ENCODE peak calls at places on chromosomes 1 and 21, in four cellular contexts. I, R, B and Q are unnamed samples.

GRCh38 chr1:54153548-54154439 is 994 bp upstream of the CDCP2 start:
- DNase-seq in I (no peak), R (no peak), B (no peak), Q (peak; percentile 68)

GRCh38 chr1:2314297-2314802 is 77.0 kb downstream of the MORN1 start:
- DNase-seq in I (peak; percentile 93), R (no peak), B (no peak), Q (peak; percentile 53)

GRCh38 chr1:237206065-237206414 is 164.1 kb downstream of the RYR2 start:
- DNase-seq in I (no peak), R (no peak), B (no peak), Q (no peak)

GRCh38 chr1:55610203-55610602 is 395.0 kb upstream of the USP24 start:
- DNase-seq in I (no peak), R (no peak), B (no peak), Q (no peak)

GRCh38 chr1:235069577-235070563 is 58.8 kb downstream of the TOMM20 start:
- DNase-seq in I (no peak), R (no peak), B (no peak), Q (peak; percentile 90)

GRCh38 chr1:15543589-15544568 is 17.2 kb downstream of the DNAJC16 start:
- DNase-seq in I (no peak), R (peak; percentile 97), B (no peak), Q (no peak)

GRCh38 chr21:27586986-27587385 is 620.1 kb upstream of the ADAMTS5 start:
- DNase-seq in I (no peak), R (no peak), B (no peak), Q (no peak)

GRCh38 chr1:53116933-53117332 is 25.5 kb downstream of the SLC1A7 start:
- DNase-seq in I (no peak), R (no peak), B (no peak), Q (no peak)

GRCh38 chr1:46150085-46150484 is 17.7 kb upstream of the PIK3R3 start:
- DNase-seq in I (no peak), R (no peak), B (no peak), Q (no peak)

GRCh38 chr1:54331091-54331772 is 75.0 kb downstream of the SSBP3 start:
- DNase-seq in I (peak; percentile 65), R (no peak), B (no peak), Q (no peak)

GRCh38 chr21:27802816-27803475 is 836.1 kb upstream of the ADAMTS5 start:
- DNase-seq in I (peak; percentile 27), R (peak; percentile 32), B (no peak), Q (no peak)

GRCh38 chr1:199522338-199522737 is 505.2 kb upstream of the NR5A2 start:
- DNase-seq in I (no peak), R (no peak), B (no peak), Q (no peak)

GRCh38 chr21:23887709-23888303 is 1719.5 kb downstream of the MRPL39 start:
- DNase-seq in I (no peak), R (peak; percentile 66), B (no peak), Q (no peak)

GRCh38 chr21:36260030-36260787 is 59.8 kb upstream of the MORC3 start:
- DNase-seq in I (peak; percentile 70), R (peak; percentile 74), B (peak; percentile 24), Q (peak; percentile 55)

GRCh38 chr1:40703316-40703715 is 11.8 kb downstream of the NFYC start:
- DNase-seq in I (no peak), R (peak; percentile 46), B (no peak), Q (no peak)

GRCh38 chr1:154669464-154670282 is 61.7 kb upstream of the ADAR start:
- DNase-seq in I (peak; percentile 89), R (peak; percentile 76), B (peak; percentile 67), Q (peak; percentile 65)

GRCh38 chr1:68115308-68115707 is 64.9 kb upstream of the DIRAS3 start:
- DNase-seq in I (no peak), R (no peak), B (no peak), Q (no peak)

GRCh38 chr21:26391166-26391565 is 181.9 kb downstream of the CYYR1 start:
- DNase-seq in I (no peak), R (no peak), B (no peak), Q (no peak)

GRCh38 chr1:24392982-24393645 is 20.5 kb downstream of the STPG1 start:
- DNase-seq in I (no peak), R (no peak), B (no peak), Q (no peak)

GRCh38 chr1:26677306-26678115 is 18.3 kb upstream of the ARID1A start:
- DNase-seq in I (peak; percentile 39), R (peak; percentile 87), B (peak; percentile 94), Q (peak; percentile 61)

GRCh38 chr1:91732291-91732953 is 153.5 kb downstream of the TGFBR3 start:
- DNase-seq in I (no peak), R (peak; percentile 98), B (peak; percentile 66), Q (no peak)

GRCh38 chr21:33229776-33230517 is at the start of gene IFNAR2:
- DNase-seq in I (peak; percentile 97), R (peak; percentile 85), B (peak; percentile 18), Q (peak; percentile 40)

GRCh38 chr1:185679220-185679619 is 55.0 kb upstream of the HMCN1 start:
- DNase-seq in I (no peak), R (no peak), B (no peak), Q (no peak)

GRCh38 chr1:26391450-26391849 is 18.9 kb upstream of the ZNF683 start:
- DNase-seq in I (peak; percentile 53), R (peak; percentile 84), B (peak; percentile 64), Q (peak; percentile 52)

GRCh38 chr21:44904141-44904923 is 16.4 kb downstream of the ITGB2 start:
- DNase-seq in I (no peak), R (no peak), B (no peak), Q (no peak)

GRCh38 chr1:119752592-119752991 is 16.1 kb downstream of the HMGCS2 start:
- DNase-seq in I (no peak), R (no peak), B (no peak), Q (no peak)

GRCh38 chr1:6248798-6249731 is 5.1 kb downstream of the HES3 start:
- DNase-seq in I (no peak), R (peak; percentile 65), B (peak; percentile 41), Q (no peak)

GRCh38 chr1:229155472-229155871 is 115.4 kb upstream of the RAB4A start:
- DNase-seq in I (no peak), R (no peak), B (no peak), Q (no peak)
- TF ChIP-seq ELF1 in I (no peak), R (no peak), B (no peak), Q (no peak)

DNA sequence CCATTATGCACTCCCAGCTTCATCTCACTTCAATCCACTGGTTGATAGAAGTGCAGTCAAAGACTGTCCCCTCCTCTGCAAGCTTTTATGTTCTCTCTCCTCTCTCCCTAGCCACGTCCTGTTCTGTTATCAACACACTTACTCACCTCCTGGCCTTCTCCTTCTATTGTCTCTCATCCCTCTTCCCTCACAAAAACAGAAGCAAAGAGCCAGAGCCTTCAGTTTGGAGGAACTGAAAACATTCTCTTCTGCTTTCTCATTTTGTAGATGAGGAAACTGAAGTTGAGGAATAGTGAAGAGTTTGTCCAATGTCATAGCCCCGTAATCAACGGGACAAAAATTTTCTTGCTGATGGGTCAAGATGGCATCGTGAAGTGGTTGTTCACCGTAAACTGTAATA is 1.8 kb downstream of the NLRP3 start:
- DNase-seq in I (no peak), R (no peak), B (no peak), Q (no peak)
- H3K27me3 ChIP-seq in I (no peaks in the 10 kb centered on the region), R (peaks cover 35% of the 10 kb centered on the region), B (no peaks in the 10 kb centered on the region), Q (no peaks in the 10 kb centered on the region)

GRCh38 chr1:170495006-170495405 is 37.0 kb upstream of the GORAB start:
- DNase-seq in I (no peak), R (no peak), B (no peak), Q (peak; percentile 5)
- TF ChIP-seq ELF1 in I (no peak), R (no peak), B (no peak), Q (no peak)

GRCh38 chr21:38599381-38599975 is 101.2 kb upstream of the ERG start:
- DNase-seq in I (no peak), R (no peak), B (no peak), Q (no peak)

GRCh38 chr21:38597436-38597835 is 99.2 kb upstream of the ERG start:
- DNase-seq in I (no peak), R (no peak), B (no peak), Q (no peak)

GRCh38 chr21:38600106-38600505 is 101.8 kb upstream of the ERG start:
- DNase-seq in I (no peak), R (no peak), B (no peak), Q (no peak)

GRCh38 chr21:38596264-38597042 is 98.2 kb upstream of the ERG start:
- DNase-seq in I (no peak), R (no peak), B (no peak), Q (peak; percentile 12)

DNA sequence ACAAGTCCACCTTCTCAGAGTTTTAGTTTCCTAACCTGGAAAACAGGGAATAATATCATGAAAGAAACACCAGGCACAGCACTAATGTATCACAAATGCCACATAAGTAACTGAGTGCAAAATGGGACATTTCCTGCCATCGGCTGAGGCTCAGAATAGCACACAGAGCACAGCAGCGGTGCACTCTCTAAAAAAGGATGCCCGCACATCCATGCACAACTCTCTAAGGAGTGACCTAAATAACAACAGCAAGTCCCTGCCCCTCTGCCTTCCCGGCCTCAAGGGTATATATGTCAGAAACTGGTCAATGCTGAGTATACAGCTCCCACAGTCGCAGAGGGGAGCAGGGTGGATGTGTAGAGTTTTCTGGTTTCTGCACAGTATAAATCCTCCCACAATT is 100.1 kb upstream of the ERG start:
- DNase-seq in I (no peak), R (no peak), B (no peak), Q (no peak)
- H3K27me3 ChIP-seq in I (peaks cover 20% of the 10 kb centered on the region), R (peaks cover 11% of the 10 kb centered on the region), B (peaks cover 80% of the 10 kb centered on the region), Q (no peaks in the 10 kb centered on the region)

DNA sequence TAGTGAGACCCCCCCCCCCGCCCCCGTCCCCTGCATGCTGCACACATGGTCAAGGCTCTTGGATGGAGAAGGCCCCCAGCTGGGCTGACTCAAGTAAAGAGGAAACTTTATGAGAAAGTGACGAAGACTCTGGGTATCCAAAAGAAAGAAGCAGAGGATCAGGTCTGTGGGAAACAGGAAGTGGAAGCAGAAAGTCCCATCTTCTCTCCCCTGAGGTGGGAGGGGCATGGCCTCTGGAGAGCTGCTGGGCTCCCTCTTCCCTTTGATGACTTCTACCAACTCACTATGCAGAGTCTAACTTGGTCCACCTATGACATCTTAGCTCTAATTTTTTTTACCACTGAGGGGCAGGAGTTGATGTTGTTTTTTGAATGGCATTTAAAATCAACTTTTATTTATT is 42.7 kb upstream of the LIN9 start:
- DNase-seq in I (no peak), R (peak; percentile 36), B (no peak), Q (no peak)
- TF ChIP-seq ELF1 in I (no peak), R (no peak), B (no peak), Q (no peak)